ENCODE peak calls at places on chromosomes 13 and 19, in seven cellular contexts. S, I, E, R, F, P and A are unnamed samples.

GRCh38 chr13:38888309-38888708 is 102.3 kb downstream of the STOML3 start:
- DNase-seq in S (peak), R (no peak), P (peak), E (peak), I (no peak), F (peak), A (peak)

GRCh38 chr19:45601524-45602522 is at the start of gene GPR4:
- DNase-seq in F (no peak), I (no peak), S (no peak), E (no peak), P (no peak), R (no peak), A (no peak)

GRCh38 chr19:1453525-1454371 is 3.8 kb downstream of the APC2 start:
- DNase-seq in R (no peak), E (peak), P (no peak), F (no peak), I (peak), S (peak), A (no peak)

GRCh38 chr19:3404324-3405260 is 38.2 kb downstream of the NFIC start:
- DNase-seq in R (no peak), I (no peak), P (no peak), F (no peak), S (peak), E (peak), A (peak)

GRCh38 chr13:86684402-86684801 is 885.2 kb upstream of the SLITRK6 start:
- DNase-seq in P (no peak), I (no peak), F (no peak), R (no peak), E (peak), S (no peak), A (peak)

GRCh38 chr19:660793-661426 is 2.1 kb downstream of the RNF126 start:
- DNase-seq in P (no peak), S (no peak), E (no peak), F (no peak), R (no peak), I (no peak), A (no peak)

GRCh38 chr13:75830842-75831241 is 194.7 kb downstream of the LMO7 start:
- DNase-seq in P (peak), F (no peak), E (no peak), S (peak), I (no peak), R (no peak), A (peak)

GRCh38 chr19:18696023-18696422 is 12.5 kb downstream of the CRTC1 start:
- DNase-seq in I (no peak), F (no peak), S (no peak), P (no peak), R (no peak), E (no peak), A (no peak)

GRCh38 chr19:48965033-48965805 is at the start of gene FTL:
- DNase-seq in P (peak), S (peak), F (peak), R (peak), I (peak), E (peak), A (peak)

GRCh38 chr13:59750860-59751259 is 412.9 kb downstream of the DIAPH3 start:
- DNase-seq in I (no peak), F (peak), E (peak), S (peak), R (no peak), P (peak), A (peak)

GRCh38 chr13:39897636-39898035 is 242.2 kb downstream of the COG6 start:
- DNase-seq in E (no peak), F (no peak), S (no peak), P (no peak), R (no peak), I (no peak), A (peak)

GRCh38 chr19:30428856-30429255 is 56.7 kb downstream of the ZNF536 start:
- DNase-seq in S (no peak), E (no peak), P (no peak), F (no peak), R (no peak), I (no peak), A (no peak)

GRCh38 chr19:10230155-10230903 is 802 bp downstream of the S1PR2 start:
- DNase-seq in I (no peak), R (peak), P (no peak), F (no peak), S (peak), E (no peak), A (no peak)

GRCh38 chr19:40907968-40908735 is 26.1 kb upstream of the CYP2A7 start:
- DNase-seq in S (no peak), R (no peak), E (no peak), F (no peak), I (no peak), P (no peak), A (no peak)

GRCh38 chr13:103184413-103184812 is 118.2 kb upstream of the SLC10A2 start:
- DNase-seq in P (no peak), I (no peak), E (no peak), F (no peak), S (no peak), R (no peak), A (no peak)

GRCh38 chr13:53045110-53045509 is 16.5 kb downstream of the OLFM4 start:
- DNase-seq in F (no peak), R (no peak), P (no peak), I (no peak), E (no peak), S (no peak), A (no peak)

GRCh38 chr13:98731038-98731437 is 21.4 kb downstream of the SLC15A1 start:
- DNase-seq in R (no peak), S (no peak), I (no peak), P (no peak), F (no peak), E (no peak), A (no peak)

GRCh38 chr19:42010245-42011126 is 16.5 kb upstream of the ATP1A3 start:
- DNase-seq in R (no peak), I (no peak), P (no peak), E (no peak), F (no peak), S (peak), A (peak)

GRCh38 chr19:610801-611505 is 21.3 kb downstream of the HCN2 start:
- DNase-seq in P (no peak), S (peak), E (no peak), R (peak), F (no peak), I (peak), A (peak)

GRCh38 chr13:90362718-90363117 is 984.8 kb upstream of the MIR17HG start:
- DNase-seq in E (no peak), P (no peak), S (peak), F (no peak), I (peak), R (no peak), A (no peak)

GRCh38 chr13:33070713-33071112 is 54.5 kb downstream of the KL start:
- DNase-seq in P (peak), F (no peak), S (no peak), R (no peak), I (no peak), E (peak), A (no peak)

GRCh38 chr19:13149628-13150186 is 468 bp downstream of the STX10 start:
- DNase-seq in S (peak), I (peak), E (no peak), F (no peak), P (peak), R (no peak), A (peak)

GRCh38 chr19:16067205-16067938 is 8.9 kb upstream of the TPM4 start:
- DNase-seq in F (no peak), E (peak), R (no peak), I (no peak), S (peak), P (peak), A (peak)

GRCh38 chr19:17121736-17122293 is 46.2 kb downstream of the MYO9B start:
- DNase-seq in I (no peak), E (no peak), S (peak), P (no peak), F (no peak), R (peak), A (peak)

GRCh38 chr19:17877696-17878095 is 6.0 kb downstream of the SLC5A5 start:
- DNase-seq in P (no peak), R (no peak), S (no peak), E (no peak), F (no peak), I (no peak), A (no peak)

GRCh38 chr19:11738746-11739620 is at the start of gene ZNF823:
- DNase-seq in F (peak), P (peak), I (peak), E (peak), S (peak), R (peak), A (peak)

GRCh38 chr19:11735375-11735774 is 3.4 kb downstream of the ZNF823 start:
- DNase-seq in F (peak), P (peak), E (peak), S (no peak), I (no peak), R (no peak), A (no peak)

GRCh38 chr19:11736696-11737095 is 2.0 kb downstream of the ZNF823 start:
- DNase-seq in P (peak), I (no peak), E (peak), S (peak), F (no peak), R (peak), A (peak)

DNA sequence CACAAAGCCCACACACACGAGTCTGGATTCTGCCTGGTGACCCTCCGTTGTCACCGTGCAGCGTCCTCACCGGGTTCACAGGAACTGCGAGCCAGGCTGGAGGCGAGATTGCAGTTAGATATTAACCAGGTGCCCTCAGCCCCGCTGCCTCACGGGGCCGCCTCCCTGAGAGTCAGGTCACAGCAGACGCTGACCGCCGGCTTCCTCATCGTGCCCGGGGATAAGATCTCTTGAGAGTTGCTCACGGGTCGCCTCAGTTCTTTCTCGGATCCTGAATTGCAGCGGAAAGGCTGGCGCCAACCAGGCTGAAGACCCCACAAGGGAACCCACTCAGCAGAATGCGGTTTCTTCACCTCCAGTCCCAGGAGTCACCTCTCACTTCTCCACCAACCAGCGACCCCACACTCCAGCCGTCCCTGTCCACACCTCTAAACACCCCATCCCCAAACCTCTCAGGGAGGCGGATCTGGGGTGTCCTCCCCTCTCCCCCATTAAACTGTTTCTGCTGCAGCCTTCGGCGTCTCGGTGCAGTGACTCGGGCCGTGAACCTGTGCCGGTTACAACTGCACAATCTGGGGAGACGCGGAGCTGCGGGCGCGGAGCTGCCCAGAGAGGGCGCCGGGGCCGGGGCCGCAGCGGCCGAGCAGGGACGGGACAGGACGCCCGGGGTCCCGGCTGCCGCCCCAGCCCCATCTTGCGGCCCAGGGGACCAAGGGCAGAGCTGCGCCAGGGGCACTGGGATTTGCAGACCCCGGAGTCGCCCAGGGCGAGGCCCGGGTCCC is 591 bp downstream of the ZNF823 start:
- DNase-seq in P (peak), E (no peak), I (peak), F (no peak), R (peak), S (peak), A (peak)
- TF ChIP-seq CTCF in P (no peak), E (peak), I (no peak), F (no peak), R (peak), S (no peak), A (no peak)

GRCh38 chr13:109500146-109500773 is 286.1 kb downstream of the IRS2 start:
- DNase-seq in I (peak), P (no peak), S (no peak), R (no peak), F (no peak), E (no peak), A (no peak)
- TF ChIP-seq CTCF in I (no peak), P (no peak), S (no peak), R (no peak), F (no peak), E (no peak), A (peak)

DNA sequence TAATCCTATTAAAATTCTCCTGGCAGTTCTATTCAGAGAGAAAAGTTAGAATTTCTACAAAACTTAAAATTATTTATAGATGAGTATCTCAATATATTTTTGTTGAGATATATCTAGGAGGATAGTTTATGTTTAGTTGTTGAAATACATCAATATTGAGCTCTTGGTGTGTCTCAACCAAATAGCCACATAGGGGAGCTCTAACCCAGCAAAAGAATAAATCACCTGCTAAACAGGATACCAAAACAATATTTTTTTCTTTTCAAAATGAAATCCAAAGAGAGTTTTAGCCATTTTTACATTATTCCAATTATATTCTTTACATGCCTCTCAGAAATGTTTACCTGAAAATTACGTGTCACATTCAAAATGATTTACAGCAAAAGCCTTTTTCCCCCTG is 954.7 kb downstream of the SLITRK6 start:
- DNase-seq in E (peak), P (peak), S (no peak), I (peak), F (no peak), R (no peak), A (peak)
- TF ChIP-seq CTCF in E (peak), P (peak), S (no peak), I (peak), F (peak), R (peak), A (peak)

DNA sequence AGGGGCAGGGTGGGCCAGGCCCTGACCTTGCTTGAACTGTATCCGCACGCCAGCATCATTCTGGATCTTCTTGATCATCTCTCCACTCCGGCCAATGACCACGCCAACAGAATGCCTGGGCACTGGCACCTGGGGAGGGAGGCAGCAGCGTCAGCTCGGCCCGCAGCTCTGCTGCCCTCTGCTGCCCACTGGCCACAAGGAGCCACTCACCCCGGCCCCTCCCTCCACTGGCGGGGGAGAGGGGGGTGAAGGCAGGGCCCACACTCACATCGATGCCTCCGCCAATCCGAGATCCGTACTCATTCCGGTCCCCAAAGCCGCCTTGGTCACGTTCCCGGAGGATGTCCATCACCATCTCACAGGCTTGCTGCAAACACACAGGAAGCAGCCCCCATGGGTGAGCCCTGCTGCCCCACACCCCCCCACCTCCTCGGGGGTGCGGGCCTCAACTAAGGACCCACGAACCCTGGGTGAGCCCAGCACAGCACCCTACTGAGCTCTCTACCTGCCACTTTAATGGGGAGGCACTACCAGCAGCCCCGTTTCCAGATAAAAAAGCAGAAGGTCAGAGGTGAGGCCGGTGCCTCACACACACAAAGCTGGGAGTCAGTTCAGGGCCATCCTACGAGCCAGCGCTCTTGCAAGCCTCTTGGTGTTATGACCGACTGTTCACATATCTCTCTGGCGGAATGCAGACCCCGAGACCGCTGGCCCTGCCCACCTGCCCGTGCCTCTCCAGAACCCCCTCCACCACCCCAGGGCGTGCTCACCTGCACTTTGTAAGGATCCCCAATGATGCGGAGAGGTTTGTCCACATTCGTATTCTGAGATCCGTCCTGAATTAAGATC is 6.7 kb downstream of the KHSRP start:
- DNase-seq in E (no peak), S (peak), R (no peak), I (peak), F (no peak), P (no peak), A (peak)
- TF ChIP-seq CTCF in E (peak), S (peak), R (no peak), I (peak), F (peak), P (no peak), A (peak)

DNA sequence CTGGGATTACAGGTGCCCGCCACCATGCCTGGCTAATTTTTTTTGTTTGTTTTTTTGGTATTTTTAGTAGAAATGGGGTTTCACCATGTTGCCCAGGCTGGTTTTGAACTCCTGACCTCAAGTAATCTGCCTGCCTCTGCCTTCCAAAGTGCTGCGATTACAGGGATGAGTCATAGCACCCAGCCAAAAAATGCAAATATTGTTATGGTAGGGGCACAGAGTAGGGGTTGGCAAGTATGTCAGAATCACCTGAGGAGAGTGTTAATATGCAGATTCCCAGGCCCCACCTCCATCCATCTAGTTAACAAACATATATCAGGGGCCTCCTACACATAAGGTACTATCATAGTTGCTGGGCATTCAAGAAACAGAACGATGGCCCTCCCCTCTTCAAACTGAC is 44.7 kb downstream of the VAV1 start:
- DNase-seq in E (no peak), F (no peak), P (no peak), I (no peak), S (no peak), R (no peak), A (no peak)
- TF ChIP-seq CTCF in E (no peak), F (no peak), P (no peak), I (no peak), S (no peak), R (no peak), A (no peak)

DNA sequence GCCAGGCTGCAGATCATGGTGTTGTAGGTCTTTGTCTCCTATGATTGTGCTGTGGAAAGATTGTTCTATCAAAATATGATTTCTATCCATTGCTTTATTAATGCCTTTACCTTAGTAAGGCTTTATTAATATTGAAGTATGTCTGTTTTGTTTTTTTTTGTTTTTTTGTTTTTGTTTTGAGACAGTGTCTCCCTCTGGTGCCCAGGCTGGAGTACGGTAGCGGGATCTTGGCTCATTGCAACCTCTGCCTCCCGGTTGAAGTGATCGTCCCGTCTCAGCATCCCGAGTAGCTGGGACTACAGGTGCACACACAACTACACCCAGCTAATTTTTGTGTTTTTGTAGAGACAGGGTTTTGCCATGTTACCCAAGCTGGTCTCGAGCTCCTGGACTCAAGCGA is 7.7 kb downstream of the IRGC start:
- DNase-seq in I (peak), R (no peak), S (no peak), E (peak), P (no peak), F (no peak), A (no peak)
- TF ChIP-seq CTCF in I (peak), R (no peak), S (peak), E (peak), P (peak), F (peak), A (peak)

GRCh38 chr13:110944968-110945952 is 30.4 kb upstream of the ANKRD10 start:
- DNase-seq in P (no peak), R (no peak), I (no peak), S (no peak), F (no peak), E (no peak), A (no peak)

GRCh38 chr13:110949116-110949515 is 34.2 kb upstream of the ANKRD10 start:
- DNase-seq in F (no peak), R (peak), I (no peak), S (no peak), E (no peak), P (no peak), A (no peak)

GRCh38 chr13:110946171-110946570 is 31.3 kb upstream of the ANKRD10 start:
- DNase-seq in R (no peak), S (no peak), F (no peak), P (no peak), I (no peak), E (no peak), A (no peak)

GRCh38 chr13:110942248-110942981 is 27.5 kb upstream of the ANKRD10 start:
- DNase-seq in F (peak), E (peak), S (no peak), I (no peak), R (no peak), P (peak), A (no peak)

DNA sequence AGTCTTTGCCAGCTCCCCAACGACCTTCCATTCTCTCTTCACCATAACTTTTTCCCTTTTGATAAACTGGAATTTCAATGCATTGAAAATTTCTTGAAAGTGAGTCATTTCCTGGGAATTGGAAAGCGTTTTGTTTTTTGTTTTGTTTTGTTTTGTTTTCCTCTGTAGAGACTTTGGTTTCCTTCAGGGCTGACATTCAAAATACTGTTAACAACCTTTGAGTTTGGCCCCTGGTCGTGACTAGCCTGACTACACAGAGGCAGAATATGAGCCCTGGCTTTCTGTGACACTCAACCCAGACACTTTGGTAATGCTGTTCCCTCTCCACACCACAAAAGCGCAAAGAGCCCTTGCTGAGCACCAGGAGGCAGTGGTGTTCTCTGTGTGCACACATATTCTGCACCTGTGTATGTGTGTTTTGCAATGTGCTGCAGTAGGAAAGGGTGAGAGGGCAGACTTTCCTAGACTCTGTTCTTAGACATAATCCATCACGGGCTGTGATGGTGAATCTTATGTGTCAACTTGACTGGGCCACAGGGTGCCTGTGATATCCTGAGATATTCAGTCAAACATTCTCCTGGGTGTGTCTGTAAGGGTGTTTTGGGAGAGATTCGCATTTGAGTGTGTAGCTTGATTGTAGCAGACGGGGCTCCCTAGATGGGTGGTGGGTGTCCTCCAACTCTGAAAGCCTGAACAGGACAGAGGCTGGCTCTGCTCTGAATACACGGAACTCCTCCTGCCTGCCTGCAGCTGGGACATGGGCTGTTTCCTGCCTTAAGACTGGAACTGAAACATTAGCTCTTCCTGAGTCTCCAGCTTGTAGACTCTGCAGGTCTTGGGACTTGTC is 29.5 kb upstream of the ANKRD10 start:
- DNase-seq in I (peak), E (peak), P (peak), R (peak), F (peak), S (peak), A (peak)
- TF ChIP-seq CTCF in I (peak), E (peak), P (peak), R (peak), F (peak), S (peak), A (peak)